ENCODE peak calls at places on chromosomes 7 and 10, in six cellular contexts. One of them, this sample, is unnamed.

GRCh38 chr7:133230591-133231194 is 22.2 kb upstream of the EXOC4 start:
- DNase-seq in K562: peak
- DNase-seq in HepG2: peak
- DNase-seq in GM12892: no peak
- DNase-seq in SK-N-SH: peak
- DNase-seq in H1: peak
- DNase-seq in this sample: peak

GRCh38 chr7:82441916-82442478 is 1.6 kb downstream of the CACNA2D1 start:
- DNase-seq in HepG2: no peak
- DNase-seq in H1: no peak
- DNase-seq in K562: no peak
- DNase-seq in SK-N-SH: peak
- DNase-seq in GM12892: no peak
- DNase-seq in this sample: no peak

GRCh38 chr10:86727992-86728559 is 28.3 kb upstream of the BMPR1A start:
- DNase-seq in H1: no peak
- DNase-seq in SK-N-SH: no peak
- DNase-seq in HepG2: peak
- DNase-seq in GM12892: no peak
- DNase-seq in K562: no peak
- DNase-seq in this sample: no peak

GRCh38 chr7:81603-82342 is 110.6 kb upstream of the FAM20C start:
- DNase-seq in SK-N-SH: no peak
- DNase-seq in H1: no peak
- DNase-seq in HepG2: no peak
- DNase-seq in GM12892: no peak
- DNase-seq in K562: no peak
- DNase-seq in this sample: no peak

GRCh38 chr7:106678795-106679152 is 17.8 kb upstream of the CCDC71L start:
- DNase-seq in K562: no peak
- DNase-seq in SK-N-SH: no peak
- DNase-seq in HepG2: no peak
- DNase-seq in H1: no peak
- DNase-seq in GM12892: no peak
- DNase-seq in this sample: no peak

GRCh38 chr7:22660732-22661131 is 66.3 kb upstream of the IL6 start:
- DNase-seq in GM12892: no peak
- DNase-seq in HepG2: peak
- DNase-seq in K562: peak
- DNase-seq in SK-N-SH: no peak
- DNase-seq in H1: no peak
- DNase-seq in this sample: no peak

GRCh38 chr7:30708412-30708811 is 26.2 kb upstream of the CRHR2 start:
- DNase-seq in H1: no peak
- DNase-seq in K562: no peak
- DNase-seq in GM12892: no peak
- DNase-seq in HepG2: no peak
- DNase-seq in SK-N-SH: no peak
- DNase-seq in this sample: no peak

GRCh38 chr7:135811513-135811912 is 62.9 kb upstream of the FAM180A start:
- DNase-seq in SK-N-SH: no peak
- DNase-seq in H1: no peak
- DNase-seq in GM12892: no peak
- DNase-seq in K562: no peak
- DNase-seq in HepG2: no peak
- DNase-seq in this sample: no peak

GRCh38 chr10:69497611-69498390 is 46.5 kb downstream of the TSPAN15 start:
- DNase-seq in GM12892: no peak
- DNase-seq in H1: no peak
- DNase-seq in SK-N-SH: no peak
- DNase-seq in HepG2: no peak
- DNase-seq in K562: no peak
- DNase-seq in this sample: no peak

GRCh38 chr10:119538632-119539358 is 3.7 kb downstream of the RGS10 start:
- DNase-seq in SK-N-SH: no peak
- DNase-seq in K562: peak
- DNase-seq in H1: no peak
- DNase-seq in GM12892: no peak
- DNase-seq in HepG2: no peak
- DNase-seq in this sample: no peak

GRCh38 chr7:28093617-28094232 is 86.9 kb downstream of the JAZF1 start:
- DNase-seq in K562: peak
- DNase-seq in SK-N-SH: peak
- DNase-seq in GM12892: no peak
- DNase-seq in HepG2: peak
- DNase-seq in H1: peak
- DNase-seq in this sample: peak

GRCh38 chr10:29862926-29863614 is 196.3 kb downstream of the JCAD start:
- DNase-seq in H1: no peak
- DNase-seq in SK-N-SH: no peak
- DNase-seq in HepG2: no peak
- DNase-seq in K562: no peak
- DNase-seq in GM12892: no peak
- DNase-seq in this sample: no peak

GRCh38 chr7:134639683-134640279 is 6.9 kb upstream of the BPGM start:
- DNase-seq in SK-N-SH: no peak
- DNase-seq in H1: no peak
- DNase-seq in GM12892: no peak
- DNase-seq in HepG2: no peak
- DNase-seq in K562: peak
- DNase-seq in this sample: no peak

GRCh38 chr7:129341838-129342806 is 92.1 kb upstream of the STRIP2 start:
- DNase-seq in K562: no peak
- DNase-seq in SK-N-SH: no peak
- DNase-seq in HepG2: no peak
- DNase-seq in H1: no peak
- DNase-seq in GM12892: no peak
- DNase-seq in this sample: no peak

GRCh38 chr7:33495207-33495606 is 365.8 kb downstream of the BBS9 start:
- DNase-seq in H1: no peak
- DNase-seq in GM12892: no peak
- DNase-seq in HepG2: no peak
- DNase-seq in SK-N-SH: no peak
- DNase-seq in K562: no peak
- DNase-seq in this sample: no peak

GRCh38 chr7:70037171-70037933 is 439.1 kb downstream of the AUTS2 start:
- DNase-seq in HepG2: no peak
- DNase-seq in K562: no peak
- DNase-seq in SK-N-SH: peak
- DNase-seq in GM12892: no peak
- DNase-seq in H1: no peak
- DNase-seq in this sample: no peak
- TF ChIP-seq TAF1 in HepG2: no peak
- TF ChIP-seq TAF1 in K562: no peak
- TF ChIP-seq TAF1 in SK-N-SH: no peak
- TF ChIP-seq TAF1 in GM12892: no peak
- TF ChIP-seq TAF1 in H1: no peak
- TF ChIP-seq TAF1 in this sample: no peak

GRCh38 chr10:79184141-79184625 is 115.4 kb downstream of the ZMIZ1 start:
- DNase-seq in HepG2: peak
- DNase-seq in H1: no peak
- DNase-seq in GM12892: no peak
- DNase-seq in K562: no peak
- DNase-seq in SK-N-SH: peak
- DNase-seq in this sample: no peak
- TF ChIP-seq POLR2AphosphoS5 in HepG2: no peak
- TF ChIP-seq POLR2AphosphoS5 in H1: no peak
- TF ChIP-seq POLR2AphosphoS5 in GM12892: no peak
- TF ChIP-seq POLR2AphosphoS5 in K562: no peak
- TF ChIP-seq POLR2AphosphoS5 in SK-N-SH: no peak
- TF ChIP-seq POLR2AphosphoS5 in this sample: no peak

GRCh38 chr7:98462926-98463325 is 62.0 kb upstream of the BAIAP2L1 start:
- DNase-seq in HepG2: no peak
- DNase-seq in H1: no peak
- DNase-seq in GM12892: no peak
- DNase-seq in SK-N-SH: no peak
- DNase-seq in K562: no peak
- DNase-seq in this sample: no peak
- TF ChIP-seq TAF1 in HepG2: no peak
- TF ChIP-seq TAF1 in H1: no peak
- TF ChIP-seq TAF1 in GM12892: no peak
- TF ChIP-seq TAF1 in SK-N-SH: no peak
- TF ChIP-seq TAF1 in K562: no peak
- TF ChIP-seq TAF1 in this sample: no peak

GRCh38 chr7:91674470-91674869 is 206.0 kb downstream of the MTERF1 start:
- DNase-seq in SK-N-SH: no peak
- DNase-seq in H1: no peak
- DNase-seq in HepG2: peak
- DNase-seq in K562: no peak
- DNase-seq in GM12892: no peak
- DNase-seq in this sample: no peak
- TF ChIP-seq POLR2AphosphoS5 in SK-N-SH: no peak
- TF ChIP-seq POLR2AphosphoS5 in H1: no peak
- TF ChIP-seq POLR2AphosphoS5 in HepG2: no peak
- TF ChIP-seq POLR2AphosphoS5 in K562: no peak
- TF ChIP-seq POLR2AphosphoS5 in GM12892: no peak
- TF ChIP-seq POLR2AphosphoS5 in this sample: no peak

DNA sequence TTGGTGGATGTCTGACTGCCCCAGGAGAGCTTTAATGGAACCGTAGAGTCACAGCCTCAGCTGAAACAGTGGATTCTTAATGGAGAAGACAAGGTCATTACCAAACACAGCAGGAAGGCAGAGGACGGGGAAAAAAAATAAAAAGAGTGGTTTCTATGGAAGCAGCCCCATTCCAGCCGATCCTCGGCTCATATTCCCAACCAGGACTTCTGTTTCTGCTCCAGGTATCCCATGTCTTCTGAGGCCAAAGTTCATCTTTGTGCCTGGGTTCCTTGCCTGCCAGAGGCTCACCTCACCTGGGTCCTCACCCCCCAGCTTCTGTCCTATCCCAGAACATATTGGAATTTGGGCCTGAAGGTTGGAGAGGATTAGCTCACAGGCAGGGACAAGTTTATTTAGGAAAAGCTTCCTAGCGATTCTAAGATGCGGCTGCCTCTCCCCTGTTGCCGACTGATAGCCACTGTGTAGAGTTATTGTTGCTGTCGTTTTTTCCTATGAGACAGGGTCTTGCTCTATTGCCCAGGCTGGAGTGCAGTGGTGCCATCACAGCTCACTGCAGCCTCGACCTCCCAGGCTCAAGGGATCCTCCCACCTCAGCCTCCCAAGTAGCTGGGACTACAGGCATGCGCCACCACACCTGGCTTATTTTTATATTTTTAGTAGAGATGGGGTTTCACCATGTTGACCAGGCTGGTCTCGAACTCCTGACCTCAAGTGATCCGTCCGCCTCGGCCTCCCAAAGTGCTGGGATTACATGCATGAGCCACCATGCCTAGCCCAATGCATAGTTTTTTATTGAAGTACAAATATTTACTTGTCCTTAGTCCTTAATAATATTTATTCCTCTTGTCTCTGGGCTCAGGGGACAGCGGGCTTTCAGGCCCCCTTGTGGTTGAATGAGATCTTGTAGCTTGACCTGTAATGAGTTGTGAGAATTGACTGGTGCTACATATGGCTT is 15.4 kb downstream of the CCL26 start:
- DNase-seq in SK-N-SH: peak
- DNase-seq in K562: peak
- DNase-seq in GM12892: no peak
- DNase-seq in HepG2: peak
- DNase-seq in H1: no peak
- DNase-seq in this sample: no peak
- TF ChIP-seq TAF1 in SK-N-SH: no peak
- TF ChIP-seq TAF1 in K562: no peak
- TF ChIP-seq TAF1 in GM12892: no peak
- TF ChIP-seq TAF1 in HepG2: no peak
- TF ChIP-seq TAF1 in H1: no peak
- TF ChIP-seq TAF1 in this sample: no peak

GRCh38 chr7:100429637-100430449 is at the start of gene MEPCE:
- DNase-seq in K562: peak
- DNase-seq in H1: peak
- DNase-seq in SK-N-SH: peak
- DNase-seq in GM12892: peak
- DNase-seq in HepG2: peak
- DNase-seq in this sample: peak
- TF ChIP-seq POLR2AphosphoS5 in K562: no peak
- TF ChIP-seq POLR2AphosphoS5 in H1: peak
- TF ChIP-seq POLR2AphosphoS5 in SK-N-SH: peak
- TF ChIP-seq POLR2AphosphoS5 in GM12892: no peak
- TF ChIP-seq POLR2AphosphoS5 in HepG2: no peak
- TF ChIP-seq POLR2AphosphoS5 in this sample: no peak